ENCODE peak calls at places on chromosomes 16 and 17, in six cellular contexts. Q is cardiac fibroblast; B is CD4-positive, alpha-beta memory T cell; H is memory B cell; O is stimulated activated CD8-positive, alpha-beta memory T cell treated with anti-CD3 and anti-CD28 coated beads, Interleukin-4, amount 100 ng/mL, for 4 hours; U is anterior cingulate cortex. X is an unnamed sample.
A peak's percentile ranks its signal among the peaks of the same experiment; 100 is the strongest.

GRCh38 chr16:84911490-84912216 is 91.9 kb downstream of the CRISPLD2 start:
- DNase-seq in Q (no peak), B (no peak), H (no peak), O (no peak), U (no peak), X (no peak)

GRCh38 chr16:46748775-46749705 is 896 bp upstream of the MYLK3 start:
- DNase-seq in Q (no peak), B (no peak), H (no peak), O (no peak), U (no peak), X (no peak)

GRCh38 chr16:4936991-4937781 is at the start of gene PPL:
- DNase-seq in Q (no peak), B (no peak), H (no peak), O (no peak), U (no peak), X (no peak)

GRCh38 chr17:12229315-12229714 is 208.6 kb downstream of the MAP2K4 start:
- DNase-seq in Q (no peak), B (no peak), H (no peak), O (no peak), U (no peak), X (no peak)

GRCh38 chr17:42817866-42818265 is 6.2 kb downstream of the BECN1 start:
- DNase-seq in Q (peak; percentile 77), B (no peak), H (no peak), O (no peak), U (no peak), X (no peak)

GRCh38 chr17:17776889-17777288 is 59.9 kb downstream of the SREBF1 start:
- DNase-seq in Q (no peak), B (no peak), H (no peak), O (no peak), U (no peak), X (no peak)

GRCh38 chr17:38797091-38797490 is 2.3 kb downstream of the PIP4K2B start:
- DNase-seq in Q (peak; percentile 51), B (no peak), H (no peak), O (no peak), U (no peak), X (no peak)

GRCh38 chr17:78151514-78152008 is 5.4 kb downstream of the C17orf99 start:
- DNase-seq in Q (peak; percentile 83), B (no peak), H (no peak), O (no peak), U (no peak), X (no peak)

GRCh38 chr17:69046130-69046807 is 14.5 kb downstream of the ABCA9 start:
- DNase-seq in Q (no peak), B (no peak), H (no peak), O (no peak), U (no peak), X (no peak)

GRCh38 chr17:76088868-76089576 is 10.0 kb downstream of the ZACN start:
- DNase-seq in Q (no peak), B (no peak), H (no peak), O (no peak), U (no peak), X (peak; percentile 7)

GRCh38 chr17:1829189-1829578 is 518 bp downstream of the SMYD4 start:
- DNase-seq in Q (peak; percentile 30), B (no peak), H (no peak), O (no peak), U (no peak), X (peak; percentile 19)

GRCh38 chr17:7632492-7632894 is 2.6 kb downstream of the SHBG start:
- DNase-seq in Q (peak; percentile 75), B (no peak), H (no peak), O (no peak), U (no peak), X (peak; percentile 24)

GRCh38 chr16:47033176-47033575 is 59.7 kb upstream of the DNAJA2 start:
- DNase-seq in Q (no peak), B (no peak), H (no peak), O (no peak), U (no peak), X (no peak)

GRCh38 chr16:66881560-66881959 is 1.2 kb downstream of the PDP2 start:
- DNase-seq in Q (no peak), B (no peak), H (no peak), O (no peak), U (no peak), X (no peak)